ENCODE peak calls at places on chromosomes 2 and 18, in six cellular contexts. V is mammary epithelial cell, A is K562, Z is breast epithelium, T is IMR-90, Y is aorta. U is an unnamed sample.
A peak's percentile ranks its signal among the peaks of the same experiment; 100 is the strongest.

GRCh38 chr2:240640939-240641338 is 15.7 kb downstream of the GPR35 start:
- DNase-seq in V (peak; percentile 21), A (peak; percentile 37), Z (no peak), T (no peak), Y (peak; percentile 76), U (peak; percentile 18)

GRCh38 chr2:160175169-160176130 is 24.6 kb downstream of the ITGB6 start:
- DNase-seq in V (peak; percentile 57), A (no peak), Z (no peak), T (no peak), Y (no peak), U (no peak)

GRCh38 chr2:236348279-236348678 is 84.1 kb upstream of the ASB18 start:
- DNase-seq in V (no peak), A (no peak), Z (no peak), T (no peak), Y (no peak), U (no peak)

GRCh38 chr18:28158083-28158581 is 18.8 kb downstream of the CDH2 start:
- DNase-seq in V (no peak), A (no peak), Z (no peak), T (peak; percentile 30), Y (no peak), U (no peak)

GRCh38 chr2:182951948-182952663 is 85.7 kb upstream of the FRZB start:
- DNase-seq in V (no peak), A (no peak), Z (no peak), T (no peak), Y (no peak), U (no peak)

GRCh38 chr2:71332413-71332866 is 858 bp downstream of the ZNF638 start:
- DNase-seq in V (no peak), A (peak; percentile 13), Z (no peak), T (no peak), Y (no peak), U (no peak)

GRCh38 chr2:41579811-41580210 is 468.0 kb upstream of the PKDCC start:
- DNase-seq in V (no peak), A (no peak), Z (no peak), T (no peak), Y (no peak), U (no peak)

GRCh38 chr2:97834610-97835009 is 121.2 kb downstream of the ZAP70 start:
- DNase-seq in V (no peak), A (no peak), Z (no peak), T (no peak), Y (no peak), U (no peak)

GRCh38 chr2:64470071-64470470 is 16.1 kb downstream of the LGALSL start:
- DNase-seq in V (no peak), A (no peak), Z (no peak), T (no peak), Y (no peak), U (peak; percentile 94)

GRCh38 chr18:12838178-12838634 is 45.8 kb downstream of the PTPN2 start:
- DNase-seq in V (peak; percentile 94), A (peak; percentile 16), Z (no peak), T (peak; percentile 90), Y (no peak), U (no peak)

GRCh38 chr2:96856776-96857673 is 791 bp downstream of the ANKRD39 start:
- DNase-seq in V (peak; percentile 20), A (peak; percentile 53), Z (no peak), T (no peak), Y (peak; percentile 77), U (peak; percentile 22)

GRCh38 chr18:2986150-2986865 is 26.6 kb downstream of the LPIN2 start:
- DNase-seq in V (no peak), A (no peak), Z (no peak), T (peak; percentile 58), Y (no peak), U (no peak)

GRCh38 chr2:136116111-136116812 is 1.7 kb downstream of the CXCR4 start:
- DNase-seq in V (no peak), A (peak; percentile 15), Z (no peak), T (no peak), Y (no peak), U (peak; percentile 59)

GRCh38 chr2:43520919-43521318 is 74.9 kb downstream of the THADA start:
- DNase-seq in V (no peak), A (no peak), Z (no peak), T (no peak), Y (no peak), U (no peak)

GRCh38 chr2:176157499-176158305 is 595 bp downstream of the HOXD3 start:
- DNase-seq in V (no peak), A (no peak), Z (no peak), T (no peak), Y (peak; percentile 72), U (peak; percentile 90)

GRCh38 chr2:241373449-241373848 is 17.4 kb downstream of the FARP2 start:
- DNase-seq in V (no peak), A (no peak), Z (no peak), T (no peak), Y (no peak), U (no peak)

GRCh38 chr2:193502363-193503035 is 1307.8 kb upstream of the TMEFF2 start:
- DNase-seq in V (no peak), A (peak; percentile 51), Z (no peak), T (no peak), Y (peak; percentile 59), U (no peak)

DNA sequence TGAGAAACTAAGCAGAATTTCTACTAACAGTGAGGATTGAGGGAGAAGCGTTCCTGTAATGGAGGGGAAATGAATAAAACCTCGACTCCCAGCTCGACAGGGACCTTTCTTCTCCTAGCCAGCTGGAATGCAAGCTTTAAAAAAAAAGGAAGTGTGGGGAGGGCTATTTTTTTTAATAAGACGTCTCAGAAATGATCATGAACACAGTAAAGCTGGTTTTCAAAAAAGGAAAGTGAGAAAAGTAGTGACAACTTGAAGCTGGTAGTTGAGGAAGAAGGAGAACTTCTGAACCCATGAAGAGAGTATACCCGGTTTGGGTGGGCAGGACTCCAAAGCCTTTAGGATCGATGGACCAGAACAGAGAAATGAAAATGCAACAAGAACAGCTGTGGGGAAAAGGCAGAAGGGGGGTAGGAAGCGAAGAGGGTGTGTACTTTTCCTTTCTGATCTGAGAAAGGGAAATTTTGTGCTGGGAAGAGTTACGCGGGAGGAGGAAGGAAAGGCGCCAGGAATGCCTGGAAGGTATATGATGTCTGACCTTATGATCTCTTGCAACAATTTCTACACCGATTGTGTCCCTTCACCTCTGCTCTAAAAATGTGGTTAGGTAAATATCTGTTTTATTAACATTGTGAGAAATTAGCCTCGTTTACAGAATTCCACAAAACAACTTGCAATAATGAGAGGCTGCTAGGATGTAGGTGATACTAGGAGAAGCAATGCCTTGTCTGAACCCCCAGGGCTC is 22.6 kb upstream of the CYP1B1 start:
- DNase-seq in V (peak; percentile 19), A (no peak), Z (no peak), T (no peak), Y (no peak), U (no peak)
- H3K4me3 ChIP-seq in V (no peak overlapping the region), A (no peak overlapping the region), Z (peak overlapping the region; percentile 42), T (no peak overlapping the region), Y (no peak overlapping the region), U (no peak overlapping the region)

GRCh38 chr2:127384529-127384928 is 3.2 kb downstream of the MAP3K2 start:
- DNase-seq in V (no peak), A (no peak), Z (no peak), T (no peak), Y (no peak), U (no peak)

GRCh38 chr2:127387655-127388422 is at the start of gene MAP3K2:
- DNase-seq in V (peak; percentile 91), A (peak; percentile 99), Z (peak; percentile 91), T (peak; percentile 90), Y (peak; percentile 97), U (peak; percentile 86)

GRCh38 chr2:127386764-127387654 is 766 bp downstream of the MAP3K2 start:
- DNase-seq in V (peak; percentile 80), A (peak; percentile 73), Z (peak; percentile 67), T (peak; percentile 88), Y (peak; percentile 92), U (peak; percentile 78)

GRCh38 chr2:127388423-127389164 is 819 bp upstream of the MAP3K2 start:
- DNase-seq in V (peak; percentile 61), A (no peak), Z (no peak), T (peak; percentile 44), Y (no peak), U (no peak)

DNA sequence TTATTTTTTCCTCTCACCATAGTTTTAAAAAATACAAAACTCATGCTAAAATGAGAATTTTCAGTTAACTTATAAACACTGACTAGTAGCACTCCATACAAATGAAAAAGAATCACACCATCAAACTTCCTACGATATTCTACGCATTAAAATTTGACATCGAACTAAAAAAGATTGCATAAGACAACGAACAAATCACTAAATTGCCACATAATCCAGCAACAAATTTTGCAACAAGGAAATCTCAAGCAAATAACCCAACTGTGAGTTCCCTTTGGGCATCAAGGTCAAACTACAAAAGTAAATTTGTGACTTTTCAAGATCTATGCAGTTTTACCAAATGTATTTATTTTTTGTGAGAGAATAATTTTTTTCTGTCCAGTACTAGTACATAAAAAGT is 1.5 kb downstream of the MAP3K2 start:
- DNase-seq in V (no peak), A (no peak), Z (no peak), T (no peak), Y (no peak), U (no peak)
- H3K4me1 ChIP-seq in V (peaks cover 14% of the 10 kb centered on the region), A (peaks cover 27% of the 10 kb centered on the region), Z (no peaks in the 10 kb centered on the region), T (peaks cover 5% of the 10 kb centered on the region), Y (peaks cover 3% of the 10 kb centered on the region), U (peaks cover 11% of the 10 kb centered on the region)

DNA sequence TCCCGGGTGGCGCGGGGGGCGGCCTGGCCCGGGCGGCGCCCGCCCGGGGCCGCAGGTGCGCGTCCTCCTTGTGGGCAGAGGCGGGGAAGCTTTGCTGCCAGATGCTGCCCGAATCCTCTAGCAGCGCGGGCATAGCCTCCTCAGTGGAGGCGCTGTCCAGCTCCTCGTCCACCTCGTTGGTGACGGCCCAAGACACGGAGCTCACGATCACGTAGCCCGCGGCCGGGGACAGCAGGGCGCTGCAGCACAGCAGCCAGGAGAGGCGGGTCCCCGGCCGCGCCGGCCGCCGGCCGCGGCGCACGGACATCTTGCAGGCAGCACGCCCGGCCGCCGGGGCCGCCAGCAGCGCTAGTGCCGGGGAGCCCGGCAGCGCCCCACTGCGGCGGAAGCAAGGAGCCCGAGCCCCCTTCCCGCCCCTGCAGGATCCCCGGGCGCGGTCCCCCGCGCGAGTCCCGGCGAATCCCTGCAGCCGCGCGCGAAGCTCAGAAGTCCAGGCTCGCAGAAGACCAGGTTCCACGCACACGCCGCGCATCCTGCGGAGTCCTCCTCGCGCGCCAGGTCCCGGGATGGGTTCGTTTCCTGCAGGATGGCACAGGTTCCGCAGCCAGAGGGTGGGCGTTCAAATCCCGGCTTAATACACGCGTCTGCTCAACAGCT is at the start of gene CREG2:
- DNase-seq in V (peak; percentile 55), A (peak; percentile 44), Z (peak; percentile 55), T (peak; percentile 55), Y (peak; percentile 85), U (peak; percentile 77)
- H3K4me3 ChIP-seq in V (peak within 1 kb of the TSS; percentile 67), A (no peak within 1 kb of the TSS), Z (peak within 1 kb of the TSS; percentile 71), T (peak within 1 kb of the TSS; percentile 45), Y (no peak within 1 kb of the TSS), U (peak within 1 kb of the TSS; percentile 31)

DNA sequence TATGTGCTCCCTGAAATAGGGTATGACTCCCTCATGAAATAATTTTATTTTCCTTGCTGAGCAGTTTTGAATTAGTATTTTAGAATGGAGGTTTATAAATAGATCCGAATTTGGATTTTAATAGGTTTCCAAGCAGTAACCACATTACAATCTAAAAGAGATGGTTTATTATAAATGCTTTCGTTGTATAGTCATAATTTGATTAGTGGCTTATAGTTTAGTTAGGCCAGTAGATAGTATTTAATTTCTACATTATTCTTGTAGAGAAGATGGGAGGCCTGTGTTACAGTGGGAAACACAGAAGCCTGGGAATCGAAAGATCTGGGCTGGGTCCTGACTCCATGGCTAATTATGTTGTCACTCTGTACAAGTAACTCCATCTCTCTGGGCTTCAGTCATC is 6.7 kb downstream of the CAB39 start:
- DNase-seq in V (no peak), A (no peak), Z (no peak), T (no peak), Y (no peak), U (no peak)
- H3K4me1 ChIP-seq in V (peaks cover 25% of the 10 kb centered on the region), A (peaks cover 25% of the 10 kb centered on the region), Z (no peaks in the 10 kb centered on the region), T (peaks cover 26% of the 10 kb centered on the region), Y (peaks cover 4% of the 10 kb centered on the region), U (peaks cover 32% of the 10 kb centered on the region)

GRCh38 chr2:61015971-61016370 is 1.5 kb upstream of the PEX13 start:
- DNase-seq in V (peak; percentile 57), A (no peak), Z (no peak), T (no peak), Y (no peak), U (no peak)
- H3K4me3 ChIP-seq in V (peak overlapping the region; percentile 96), A (peak overlapping the region; percentile 90), Z (peak overlapping the region; percentile 95), T (no peak overlapping the region), Y (no peak overlapping the region), U (peak overlapping the region; percentile 91)

U was measured in HAP-1.